ENCODE peak calls at places on chromosomes 2 and 18, in ten cellular contexts. U is tibial artery; C is thoracic aorta; Y is psoas muscle; D is stomach; R is heart right ventricle; E is lung; O is pancreas; S is endothelial cell; K is CD8-positive, alpha-beta T cell. G is an unnamed sample.

GRCh38 chr2:3490191-3491158 is 28.9 kb downstream of the ADI1 start:
- DNase-seq in Y (peak), S (no peak), C (no peak), E (no peak), K (no peak), R (no peak), D (peak), U (no peak), O (no peak), G (peak)

GRCh38 chr18:44842588-44843412 is 162.1 kb downstream of the SETBP1 start:
- DNase-seq in U (no peak), D (no peak), O (no peak), S (no peak), R (no peak), Y (no peak), K (no peak), E (no peak), C (no peak), G (no peak)

GRCh38 chr2:143808166-143808565 is 678.9 kb downstream of the ARHGAP15 start:
- DNase-seq in R (no peak), C (no peak), U (no peak), D (no peak), S (no peak), K (no peak), O (no peak), Y (no peak), E (no peak), G (no peak)

GRCh38 chr18:49100226-49100968 is 149.6 kb upstream of the SMAD7 start:
- DNase-seq in E (no peak), S (no peak), U (no peak), O (no peak), Y (no peak), D (no peak), C (no peak), K (no peak), R (no peak), G (no peak)

GRCh38 chr2:197309369-197310231 is 980 bp downstream of the ANKRD44 start:
- DNase-seq in U (peak), E (peak), S (peak), Y (peak), K (peak), D (peak), C (no peak), O (peak), R (peak), G (no peak)

GRCh38 chr2:54692556-54692955 is 30.9 kb upstream of the EML6 start:
- DNase-seq in E (no peak), U (no peak), C (no peak), D (no peak), Y (no peak), S (no peak), R (no peak), K (no peak), O (no peak), G (no peak)

GRCh38 chr2:191927991-191928390 is 81.1 kb upstream of the CAVIN2 start:
- DNase-seq in S (no peak), Y (no peak), D (no peak), O (no peak), E (peak), R (no peak), K (no peak), C (no peak), U (no peak), G (no peak)

GRCh38 chr18:75142677-75143076 is 66.3 kb downstream of the PTGR3 start:
- DNase-seq in K (no peak), U (peak), R (no peak), O (no peak), S (no peak), E (no peak), C (no peak), Y (no peak), D (no peak), G (no peak)

GRCh38 chr18:55321268-55322175 is 266.5 kb downstream of the TCF4 start:
- DNase-seq in K (no peak), C (peak), E (peak), Y (peak), O (peak), D (peak), U (peak), R (peak), S (peak), G (no peak)

GRCh38 chr2:237591379-237591881 is 896 bp upstream of the RAB17 start:
- DNase-seq in E (peak), K (no peak), O (no peak), U (no peak), C (no peak), D (no peak), S (no peak), R (no peak), Y (peak), G (no peak)

GRCh38 chr2:57890462-57890861 is 156.1 kb upstream of the VRK2 start:
- DNase-seq in S (no peak), U (no peak), K (no peak), D (no peak), R (no peak), Y (no peak), O (no peak), C (no peak), E (no peak), G (no peak)

GRCh38 chr2:154697422-154698237 is 865 bp upstream of the KCNJ3 start:
- DNase-seq in S (peak), D (peak), U (peak), C (no peak), R (no peak), O (peak), E (no peak), K (no peak), Y (no peak), G (peak)

GRCh38 chr2:2577366-2577765 is 246.3 kb upstream of the MYT1L start:
- DNase-seq in R (no peak), C (no peak), K (no peak), D (peak), O (no peak), S (no peak), U (no peak), Y (no peak), E (no peak), G (no peak)

GRCh38 chr2:138762515-138762914 is 17.7 kb downstream of the NXPH2 start:
- DNase-seq in E (no peak), C (no peak), D (no peak), Y (no peak), O (no peak), S (no peak), U (no peak), R (no peak), K (no peak), G (no peak)

GRCh38 chr18:13269599-13270011 is 51.0 kb downstream of the LDLRAD4 start:
- DNase-seq in K (no peak), E (no peak), D (no peak), U (no peak), R (peak), Y (no peak), S (no peak), C (no peak), O (no peak), G (no peak)

GRCh38 chr2:40184551-40184950 is 267.3 kb downstream of the SLC8A1 start:
- DNase-seq in E (no peak), K (no peak), U (no peak), R (no peak), D (no peak), C (no peak), Y (no peak), S (no peak), O (no peak), G (no peak)

GRCh38 chr2:1894578-1894977 is 150.3 kb upstream of the PXDN start:
- DNase-seq in R (no peak), O (no peak), K (no peak), D (no peak), C (no peak), E (no peak), S (no peak), Y (no peak), U (no peak), G (no peak)

GRCh38 chr2:232543928-232544631 is 4.6 kb downstream of the CHRNG start:
- DNase-seq in C (no peak), U (no peak), O (no peak), R (no peak), S (no peak), K (no peak), D (no peak), Y (no peak), E (no peak), G (peak)

GRCh38 chr2:28751956-28752607 is 452 bp downstream of the PPP1CB start:
- DNase-seq in E (no peak), Y (peak), O (no peak), U (no peak), K (peak), D (peak), S (peak), R (peak), C (no peak), G (no peak)

GRCh38 chr2:237156131-237156856 is 70.6 kb downstream of the COPS8 start:
- DNase-seq in S (no peak), K (no peak), U (peak), O (no peak), R (peak), C (peak), E (no peak), D (no peak), Y (peak), G (no peak)

GRCh38 chr2:151630372-151630771 is 103.9 kb downstream of the NEB start:
- DNase-seq in E (no peak), C (no peak), Y (no peak), D (no peak), O (no peak), U (no peak), R (no peak), S (no peak), K (no peak), G (no peak)

GRCh38 chr2:48417843-48418838 is 111.8 kb upstream of the STON1 start:
- DNase-seq in E (no peak), O (no peak), R (no peak), K (no peak), S (no peak), Y (no peak), C (no peak), U (no peak), D (no peak), G (no peak)

GRCh38 chr2:8544168-8544785 is 137.6 kb upstream of the ID2 start:
- DNase-seq in R (no peak), E (no peak), D (no peak), O (peak), K (no peak), C (no peak), S (no peak), Y (no peak), U (peak), G (no peak)

GRCh38 chr2:145874466-145874865 is 1354.5 kb upstream of the ZEB2 start:
- DNase-seq in S (no peak), U (no peak), K (no peak), E (no peak), O (no peak), C (no peak), R (no peak), D (no peak), Y (no peak), G (no peak)

GRCh38 chr2:136116813-136117390 is 1.0 kb downstream of the CXCR4 start:
- DNase-seq in O (peak), R (peak), Y (peak), S (peak), C (no peak), E (no peak), U (no peak), K (no peak), D (peak), G (no peak)

GRCh38 chr2:27572439-27572838 is 10.4 kb upstream of the ZNF512 start:
- DNase-seq in K (no peak), S (no peak), C (no peak), O (no peak), E (no peak), R (no peak), D (no peak), Y (no peak), U (no peak), G (no peak)

GRCh38 chr2:236971131-236971850 is 114.4 kb upstream of the COPS8 start:
- DNase-seq in O (no peak), S (no peak), D (peak), Y (no peak), U (no peak), R (no peak), C (no peak), K (no peak), E (peak), G (no peak)

GRCh38 chr2:224778474-224778877 is 62.3 kb upstream of the CCDC195 start:
- DNase-seq in D (peak), U (peak), O (no peak), C (no peak), E (peak), Y (no peak), K (peak), S (peak), R (peak), G (no peak)

GRCh38 chr2:190637903-190638618 is 10.8 kb upstream of the NAB1 start:
- DNase-seq in D (peak), S (no peak), K (no peak), U (peak), Y (peak), C (no peak), R (peak), O (no peak), E (no peak), G (no peak)

GRCh38 chr2:71950256-71951066 is 197.2 kb downstream of the CYP26B1 start:
- DNase-seq in U (no peak), C (no peak), K (no peak), O (no peak), R (peak), S (no peak), E (peak), Y (peak), D (no peak), G (no peak)

GRCh38 chr2:160402997-160403979 is 90.3 kb downstream of the RBMS1 start:
- DNase-seq in D (no peak), Y (no peak), K (no peak), S (no peak), O (no peak), R (no peak), E (no peak), U (no peak), C (no peak), G (no peak)

GRCh38 chr2:37623971-37624897 is 47.2 kb downstream of the CDC42EP3 start:
- DNase-seq in K (no peak), E (no peak), D (no peak), Y (no peak), C (no peak), U (no peak), S (no peak), O (no peak), R (no peak), G (no peak)

GRCh38 chr18:27645929-27646328 is 460.8 kb upstream of the CHST9 start:
- DNase-seq in E (no peak), Y (no peak), U (no peak), K (no peak), R (no peak), S (no peak), D (no peak), O (no peak), C (no peak), G (no peak)

GRCh38 chr18:77250501-77250925 is 865 bp downstream of the GALR1 start:
- DNase-seq in C (no peak), U (no peak), S (peak), Y (no peak), K (no peak), R (no peak), O (no peak), E (no peak), D (no peak), G (no peak)

GRCh38 chr2:233441161-233442027 is 87.1 kb downstream of the DGKD start:
- DNase-seq in O (no peak), D (no peak), E (no peak), S (no peak), C (no peak), K (no peak), Y (peak), R (no peak), U (peak), G (no peak)

GRCh38 chr18:48886520-48887293 is 64.1 kb downstream of the SMAD7 start:
- DNase-seq in Y (no peak), O (no peak), C (no peak), S (no peak), D (no peak), E (no peak), K (no peak), R (no peak), U (no peak), G (no peak)

GRCh38 chr2:25279091-25279651 is 62.6 kb downstream of the DNMT3A start:
- DNase-seq in R (peak), O (peak), U (peak), E (peak), K (no peak), S (no peak), D (peak), Y (peak), C (no peak), G (no peak)

GRCh38 chr2:195016821-195017220 is 640.2 kb upstream of the SLC39A10 start:
- DNase-seq in D (no peak), R (no peak), U (no peak), C (no peak), E (no peak), Y (no peak), S (no peak), O (no peak), K (no peak), G (no peak)

GRCh38 chr2:108870069-108870644 is 83.6 kb downstream of the CCDC138 start:
- DNase-seq in Y (no peak), E (no peak), C (no peak), R (no peak), O (no peak), U (no peak), D (no peak), S (no peak), K (no peak), G (no peak)

GRCh38 chr2:108868911-108869310 is 82.3 kb downstream of the CCDC138 start:
- DNase-seq in S (no peak), Y (no peak), E (no peak), O (no peak), C (no peak), R (no peak), D (no peak), K (no peak), U (no peak), G (no peak)

GRCh38 chr2:108869542-108869941 is 83.0 kb downstream of the CCDC138 start:
- DNase-seq in C (no peak), D (no peak), R (no peak), Y (no peak), O (no peak), K (no peak), U (no peak), E (no peak), S (no peak), G (no peak)

DNA sequence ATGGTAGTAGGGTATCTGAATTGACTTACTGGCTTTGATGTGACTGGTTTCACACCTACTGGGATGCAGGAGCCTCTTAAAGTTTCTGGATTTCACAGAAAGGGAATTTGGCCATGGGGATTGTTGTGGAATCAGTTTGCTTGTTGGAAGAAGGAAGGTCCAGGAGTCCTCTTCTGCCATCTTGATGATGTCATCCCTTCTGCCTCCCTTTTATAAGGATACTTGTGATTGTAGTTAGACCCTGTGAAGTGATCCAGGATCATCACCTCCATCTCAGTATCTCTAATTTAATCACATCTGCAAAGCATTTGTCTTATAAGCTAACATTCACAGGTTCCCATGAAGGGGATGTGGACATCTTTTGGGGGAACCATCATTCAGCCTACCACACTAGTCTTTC is 79.5 kb downstream of the CCDC138 start:
- DNase-seq in S (no peak), O (no peak), D (no peak), E (no peak), C (no peak), U (no peak), K (no peak), Y (no peak), R (no peak), G (no peak)
- TF ChIP-seq CTCF in S (no peak), O (no peak), D (no peak), E (no peak), C (no peak), U (no peak), K (no peak), Y (no peak), R (no peak), G (no peak)

DNA sequence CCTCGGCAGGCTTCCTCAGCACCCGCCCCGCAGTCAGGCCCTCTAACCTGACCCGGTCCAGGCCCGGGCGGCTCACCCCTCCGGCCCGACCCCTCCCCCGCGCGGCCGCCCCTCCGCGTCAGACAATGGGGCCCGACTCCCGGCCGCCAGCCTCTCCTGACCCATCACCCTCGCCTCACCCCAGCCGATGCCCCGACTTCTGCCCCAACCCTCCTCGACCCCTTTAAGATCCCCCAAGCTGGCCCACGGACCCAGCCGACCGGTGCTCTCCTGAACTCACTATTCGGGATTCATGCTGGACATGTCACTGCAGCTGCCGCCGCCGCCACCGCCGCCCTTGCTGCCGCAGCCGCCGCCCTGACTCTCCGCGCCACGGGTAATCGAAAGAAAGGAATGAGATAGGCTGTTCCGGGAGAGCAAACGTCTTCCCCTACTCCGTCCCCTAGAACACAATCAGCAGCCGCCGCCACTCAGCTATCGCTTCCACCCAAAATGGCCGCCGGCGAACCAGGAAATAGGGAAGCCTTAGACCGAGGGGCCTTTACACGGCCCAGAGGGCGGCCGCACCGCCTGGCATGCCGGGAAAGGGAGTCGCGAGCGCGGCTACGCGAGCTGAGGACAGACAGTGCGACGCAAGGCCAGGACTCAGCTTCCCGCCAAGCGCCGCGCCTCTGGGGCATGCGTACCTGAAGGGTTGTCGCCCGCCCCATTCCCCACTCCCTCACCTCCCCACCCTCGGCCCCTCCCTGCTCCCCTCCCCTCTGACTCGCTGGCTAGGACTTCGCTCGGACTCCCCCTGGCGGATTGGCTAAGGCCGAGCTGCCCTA is at the start of gene RAB1A:
- DNase-seq in Y (peak), O (peak), U (peak), S (peak), K (peak), C (peak), E (peak), D (peak), R (peak), G (no peak)
- TF ChIP-seq CTCF in Y (peak), O (no peak), U (peak), S (no peak), K (no peak), C (peak), E (no peak), D (no peak), R (peak), G (peak)

DNA sequence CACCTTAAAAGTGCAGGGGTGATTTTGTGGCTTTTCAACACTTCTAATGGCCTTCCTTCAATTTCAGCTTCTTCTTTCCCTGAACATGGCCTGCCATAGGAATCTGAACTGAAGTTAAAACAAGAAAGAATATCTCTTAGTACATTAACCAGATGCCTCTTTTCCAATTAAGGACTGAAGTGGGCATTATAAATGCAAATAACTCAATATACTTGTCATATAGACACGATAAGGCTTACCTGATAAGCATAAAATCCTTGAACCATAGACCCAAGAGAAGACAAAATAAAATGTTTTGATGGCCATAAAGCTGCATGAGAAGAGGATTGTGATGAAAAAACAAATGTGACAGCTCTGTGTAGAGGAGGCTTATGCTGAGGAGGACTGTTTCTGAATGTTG is 173.1 kb downstream of the MC4R start:
- DNase-seq in R (no peak), K (no peak), U (no peak), S (no peak), O (no peak), E (no peak), C (no peak), Y (no peak), D (no peak), G (no peak)
- TF ChIP-seq CTCF in R (no peak), K (no peak), U (no peak), S (no peak), O (no peak), E (no peak), C (no peak), Y (no peak), D (no peak), G (no peak)

GRCh38 chr2:102736174-102736606 is 25.6 kb upstream of the TMEM182 start:
- DNase-seq in Y (no peak), U (no peak), S (peak), C (no peak), O (peak), D (peak), E (no peak), R (peak), K (peak), G (no peak)
- TF ChIP-seq CTCF in Y (no peak), U (no peak), S (no peak), C (no peak), O (no peak), D (no peak), E (no peak), R (no peak), K (no peak), G (no peak)

GRCh38 chr2:61176755-61177726 is 15.1 kb downstream of the C2orf74 start:
- DNase-seq in K (peak), U (peak), Y (peak), C (peak), S (peak), O (peak), E (peak), D (peak), R (peak), G (peak)
- TF ChIP-seq CTCF in K (no peak), U (no peak), Y (no peak), C (no peak), S (no peak), O (no peak), E (no peak), D (no peak), R (peak), G (no peak)

GRCh38 chr18:46097853-46098615 is at the start of gene ATP5F1A:
- DNase-seq in Y (peak), C (peak), S (peak), R (peak), E (peak), K (peak), O (peak), U (peak), D (peak), G (peak)
- TF ChIP-seq CTCF in Y (no peak), C (no peak), S (no peak), R (peak), E (no peak), K (no peak), O (no peak), U (no peak), D (no peak), G (no peak)

G was measured in D721Med.